ENCODE peak calls at places on chromosomes 2 and 18, in six cellular contexts. L is HCT116, W is ovary, V is prostate gland, C is transverse colon, A is A549. I is an unnamed sample. For H3K4me1, the result is how much of the 10 kb centered on the place peaks cover.

GRCh38 chr18:12765127-12765526 is 62.3 kb downstream of the PSMG2 start:
- DNase-seq in A (no peak), C (peak), L (no peak), V (no peak), W (no peak), I (no peak)

GRCh38 chr2:168566974-168567650 is 111.0 kb downstream of the CERS6 start:
- DNase-seq in C (no peak), V (no peak), L (no peak), W (no peak), A (no peak), I (no peak)

GRCh38 chr2:97953867-97954266 is 41.9 kb downstream of the TMEM131 start:
- DNase-seq in W (no peak), C (no peak), V (no peak), L (no peak), A (no peak), I (no peak)

GRCh38 chr2:27217173-27218121 is at the start of gene CAD:
- DNase-seq in W (peak), A (peak), V (peak), L (peak), C (peak), I (peak)

GRCh38 chr2:171550613-171551012 is 28.3 kb downstream of the CYBRD1 start:
- DNase-seq in C (no peak), A (no peak), V (no peak), W (no peak), L (no peak), I (no peak)

GRCh38 chr2:84991404-84992151 is 20.6 kb downstream of the KCMF1 start:
- DNase-seq in W (no peak), V (no peak), A (no peak), C (no peak), L (no peak), I (no peak)

GRCh38 chr18:67410671-67411070 is 105.8 kb downstream of the DSEL start:
- DNase-seq in L (no peak), V (no peak), W (no peak), C (no peak), A (no peak), I (no peak)

GRCh38 chr2:236106761-236107160 is 61.4 kb downstream of the GBX2 start:
- DNase-seq in W (no peak), V (no peak), A (no peak), C (no peak), L (no peak), I (no peak)

GRCh38 chr2:1769703-1770422 is 25.5 kb upstream of the PXDN start:
- DNase-seq in W (peak), V (peak), L (peak), A (peak), C (peak), I (peak)

DNA sequence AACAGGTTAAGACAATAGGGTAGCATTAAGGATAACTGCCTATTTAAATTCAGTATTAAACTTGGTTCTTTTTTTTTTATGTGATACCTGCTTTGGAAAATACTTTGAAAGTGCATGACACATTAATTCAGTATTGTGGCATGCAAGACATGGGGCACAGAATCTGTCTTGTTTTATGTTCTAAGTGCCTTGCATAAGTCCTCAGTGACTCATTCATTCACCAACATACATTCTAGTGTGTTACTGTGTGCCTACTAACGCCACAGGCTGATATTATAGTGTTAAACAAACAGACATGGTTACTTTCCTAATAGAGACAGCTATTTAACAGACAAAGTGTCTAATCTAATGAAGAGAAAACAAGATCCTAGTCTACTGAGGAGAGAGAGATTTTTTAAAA is 91.7 kb downstream of the GCA start:
- DNase-seq in W (no peak), A (no peak), L (no peak), V (no peak), C (no peak), I (no peak)
- H3K4me1 ChIP-seq in W (under half), A (under half), L (under half), V (under half), C (under half), I (under half)

GRCh38 chr2:25363733-25364132 is 22.0 kb upstream of the DNMT3A start:
- DNase-seq in V (no peak), L (no peak), W (no peak), C (no peak), A (no peak), I (no peak)

GRCh38 chr2:25361261-25362048 is 19.7 kb upstream of the DNMT3A start:
- DNase-seq in A (no peak), C (no peak), L (no peak), V (no peak), W (peak), I (no peak)

GRCh38 chr2:25362564-25363145 is 20.9 kb upstream of the DNMT3A start:
- DNase-seq in A (no peak), V (no peak), L (no peak), C (peak), W (peak), I (peak)

GRCh38 chr2:25365241-25365640 is 23.5 kb upstream of the DNMT3A start:
- DNase-seq in A (no peak), L (no peak), C (no peak), V (no peak), W (no peak), I (no peak)

DNA sequence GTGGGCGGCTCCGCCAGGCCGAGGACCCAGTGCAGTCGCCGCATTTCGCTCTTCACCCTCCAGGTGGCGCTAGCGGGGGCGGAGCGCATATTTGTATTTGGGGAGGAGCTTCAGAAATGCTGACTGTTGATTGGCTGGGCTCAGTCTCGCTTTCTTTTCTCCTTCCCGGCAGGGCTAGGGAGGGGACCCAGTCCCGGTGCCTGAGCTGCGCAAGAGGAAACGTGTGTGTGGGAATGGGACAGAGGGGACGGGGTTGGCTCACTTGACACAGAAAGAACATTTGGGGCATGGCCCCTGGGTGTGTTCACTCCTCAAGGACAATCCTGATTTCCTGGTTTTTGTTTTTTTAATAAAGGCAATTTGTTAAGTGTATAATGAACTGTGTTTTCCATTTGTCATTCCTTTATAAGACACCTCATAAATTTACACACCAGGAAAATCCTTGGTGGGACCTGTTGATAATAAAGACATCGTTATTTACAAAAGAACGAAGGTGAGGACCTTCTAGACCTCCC is 20.4 kb upstream of the DNMT3A start:
- DNase-seq in C (peak), A (peak), V (peak), L (peak), W (peak), I (peak)
- TF ChIP-seq POLR2A in C (peak), A (peak), V (peak), L (peak), W (peak), I (no peak)

DNA sequence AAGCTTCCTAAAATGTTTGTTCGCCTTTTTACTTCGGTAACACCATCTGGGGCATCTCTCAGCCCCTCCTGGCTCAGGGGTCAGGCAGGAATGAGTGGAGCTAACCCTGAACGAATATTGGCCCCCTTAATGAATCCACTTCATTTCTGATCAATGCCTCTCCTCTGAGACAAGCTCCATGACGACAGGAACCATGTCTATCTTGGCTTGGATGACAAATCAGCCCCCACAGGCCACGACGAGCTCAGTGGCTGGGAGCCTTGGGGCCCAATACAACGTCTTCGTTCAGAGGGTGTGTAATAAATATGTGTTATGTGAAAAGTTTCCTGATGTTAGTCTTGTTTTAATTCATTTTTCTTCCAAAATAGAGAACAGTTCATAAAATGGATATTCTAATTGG is 133.0 kb downstream of the COL6A3 start:
- DNase-seq in L (no peak), V (no peak), A (no peak), W (no peak), C (no peak), I (no peak)
- H3K4me1 ChIP-seq in L (under half), V (under half), A (under half), W (under half), C (under half), I (under half)

GRCh38 chr2:223933098-223933800 is 11.9 kb downstream of the WDFY1 start:
- DNase-seq in V (no peak), W (no peak), L (no peak), A (no peak), C (no peak), I (no peak)
- TF ChIP-seq POLR2A in V (no peak), W (no peak), L (no peak), A (no peak), C (no peak), I (no peak)

DNA sequence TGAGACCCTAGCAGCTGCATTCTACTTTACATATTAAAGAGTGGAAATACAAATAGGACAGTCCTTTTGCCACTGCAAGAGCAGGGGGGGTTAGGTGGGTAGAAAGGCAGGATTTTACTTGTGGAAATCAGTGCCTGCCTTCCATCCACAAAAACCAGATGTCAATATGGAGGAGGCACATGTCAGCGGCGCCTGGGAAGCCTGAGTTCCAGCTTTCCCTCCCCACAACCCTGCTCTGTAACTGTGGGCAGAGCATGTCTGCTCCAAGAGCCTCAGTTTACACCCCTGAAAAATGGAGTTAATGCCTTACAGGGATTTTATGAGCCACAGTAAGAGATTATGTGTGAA is 32.9 kb downstream of the STEAP3 start:
- DNase-seq in L (no peak), V (no peak), W (no peak), A (no peak), C (no peak), I (no peak)
- H3K4me1 ChIP-seq in L (half or more), V (under half), W (under half), A (half or more), C (under half), I (under half)

GRCh38 chr18:58579561-58580047 is 49.3 kb downstream of the ALPK2 start:
- DNase-seq in W (no peak), A (peak), L (no peak), C (no peak), V (no peak), I (no peak)

GRCh38 chr18:58580623-58581022 is 48.3 kb downstream of the ALPK2 start:
- DNase-seq in C (no peak), W (no peak), L (no peak), A (no peak), V (no peak), I (no peak)

GRCh38 chr18:58580078-58580477 is 48.8 kb downstream of the ALPK2 start:
- DNase-seq in A (peak), L (no peak), C (no peak), V (no peak), W (no peak), I (no peak)

GRCh38 chr18:58578321-58578720 is 50.6 kb downstream of the ALPK2 start:
- DNase-seq in C (no peak), V (no peak), A (no peak), L (no peak), W (no peak), I (no peak)

GRCh38 chr18:58578835-58579560 is 49.9 kb downstream of the ALPK2 start:
- DNase-seq in L (no peak), A (peak), W (no peak), V (no peak), C (no peak), I (no peak)
- TF ChIP-seq POLR2A in L (no peak), A (no peak), W (no peak), V (no peak), C (no peak), I (no peak)

I was measured in stomach.